ENCODE peak calls at places on chromosomes 3 and 15, in nine cellular contexts. U is Panc1; D is mucosa of descending colon; L is body of pancreas; K is activated CD8-positive, alpha-beta T cell treated with anti-CD3 and anti-CD28 coated beads for 36 hours; H is naive thymus-derived CD8-positive, alpha-beta T cell; I is stimulated activated naive B cell treated with anti-CD40 and anti-IgM and Interleukin-4, amounts not matched to agents 10 μg/mL and 1 μg/mL and 100 μg/mL, for 72 hours; P is lower lobe of right lung; F is stimulated activated naive CD8-positive, alpha-beta T cell treated with anti-CD3 and anti-CD28 coated beads, Interleukin-15, amount 100 ng/mL, for 72 hours. Y is an unnamed sample.
A peak's percentile ranks its signal among the peaks of the same experiment; 100 is the strongest.

GRCh38 chr15:80732148-80732547 is 37.0 kb downstream of the ABHD17C start:
- ATAC-seq in K (no peak), D (no peak), P (no peak), I (no peak), H (no peak), U (no peak), F (no peak), L (no peak), Y (no peak)

GRCh38 chr15:76390571-76390970 is 54.0 kb downstream of the ISL2 start:
- ATAC-seq in H (no peak), K (no peak), I (no peak), F (no peak), P (no peak), L (no peak), U (no peak), D (no peak), Y (no peak)

GRCh38 chr3:151903501-151903991 is 30.1 kb downstream of the SUCNR1 start:
- ATAC-seq in F (no peak), I (no peak), H (no peak), U (no peak), K (no peak), P (no peak), D (no peak), L (no peak), Y (no peak)

GRCh38 chr3:114852974-114853373 is 294.1 kb downstream of the ZBTB20 start:
- ATAC-seq in F (no peak), I (no peak), D (no peak), U (no peak), K (no peak), H (no peak), P (no peak), L (no peak), Y (no peak)

GRCh38 chr15:92273732-92274131 is 119.9 kb upstream of the ST8SIA2 start:
- ATAC-seq in F (no peak), I (no peak), D (no peak), P (no peak), L (no peak), K (no peak), H (no peak), U (no peak), Y (no peak)

GRCh38 chr15:63553388-63553791 is 43.8 kb upstream of the FBXL22 start:
- ATAC-seq in K (peak; percentile 67), P (peak; percentile 92), L (peak; percentile 94), U (peak; percentile 36), D (peak; percentile 62), I (peak; percentile 81), H (no peak), F (peak; percentile 86), Y (no peak)

GRCh38 chr3:186931487-186932280 is 1.4 kb downstream of the ST6GAL1 start:
- ATAC-seq in F (peak; percentile 61), I (peak; percentile 44), K (peak; percentile 46), P (peak; percentile 63), D (peak; percentile 66), H (peak; percentile 61), L (peak; percentile 72), U (peak; percentile 59), Y (peak; percentile 61)

GRCh38 chr15:99306694-99307338 is 55.5 kb downstream of the LRRC28 start:
- ATAC-seq in K (no peak), P (no peak), F (no peak), L (peak; percentile 63), U (no peak), I (no peak), D (peak; percentile 65), H (no peak), Y (no peak)

GRCh38 chr3:3015472-3016089 is 94.6 kb downstream of the IL5RA start:
- ATAC-seq in D (peak; percentile 90), U (peak; percentile 78), L (peak; percentile 77), H (no peak), P (peak; percentile 78), K (no peak), F (peak; percentile 64), I (peak; percentile 81), Y (peak; percentile 68)

GRCh38 chr15:65778269-65778668 is 13.8 kb downstream of the DENND4A start:
- ATAC-seq in H (peak; percentile 72), D (peak; percentile 29), P (no peak), K (peak; percentile 66), I (peak; percentile 30), U (no peak), F (peak; percentile 75), L (no peak), Y (no peak)

GRCh38 chr15:69760890-69761568 is 308.4 kb downstream of the RPLP1 start:
- ATAC-seq in K (peak; percentile 50), P (peak; percentile 86), I (peak; percentile 86), D (peak; percentile 78), F (peak; percentile 77), H (peak; percentile 76), U (peak; percentile 93), L (peak; percentile 30), Y (peak; percentile 95)

GRCh38 chr3:138890555-138891187 is 55.9 kb upstream of the PIK3CB start:
- ATAC-seq in I (peak; percentile 86), L (no peak), F (no peak), U (no peak), D (peak; percentile 31), K (no peak), H (no peak), P (peak; percentile 78), Y (peak; percentile 89)

GRCh38 chr3:53837331-53837730 is 8.9 kb downstream of the CHDH start:
- ATAC-seq in K (peak; percentile 39), F (no peak), U (no peak), P (peak; percentile 64), H (no peak), L (no peak), D (no peak), I (no peak), Y (no peak)

GRCh38 chr15:101149864-101150722 is 101.8 kb downstream of the CHSY1 start:
- ATAC-seq in D (no peak), K (no peak), H (no peak), F (no peak), U (no peak), I (no peak), P (no peak), L (no peak), Y (no peak)

GRCh38 chr3:101635954-101636798 is 40.8 kb downstream of the ZBTB11 start:
- ATAC-seq in K (peak; percentile 99), D (peak; percentile 79), U (peak; percentile 85), F (peak; percentile 91), P (peak; percentile 77), L (peak; percentile 53), H (peak; percentile 94), I (peak; percentile 92), Y (peak; percentile 74)

GRCh38 chr15:66698318-66698961 is 3.6 kb upstream of the SMAD6 start:
- ATAC-seq in I (no peak), P (peak; percentile 23), K (no peak), F (no peak), U (peak; percentile 74), H (no peak), D (peak; percentile 37), L (no peak), Y (no peak)

GRCh38 chr3:134394380-134394779 is 20.1 kb upstream of the AMOTL2 start:
- ATAC-seq in I (no peak), K (no peak), F (no peak), D (no peak), L (no peak), P (no peak), H (no peak), U (no peak), Y (no peak)

GRCh38 chr15:38398134-38398533 is 55.8 kb upstream of the FAM98B start:
- ATAC-seq in K (no peak), I (no peak), D (peak; percentile 63), U (peak; percentile 66), L (peak; percentile 47), H (no peak), P (no peak), F (no peak), Y (no peak)

GRCh38 chr15:87609474-87609873 is 647.1 kb downstream of the NTRK3 start:
- ATAC-seq in K (no peak), F (no peak), H (no peak), L (no peak), I (no peak), U (no peak), P (no peak), D (peak; percentile 35), Y (no peak)

GRCh38 chr3:94162700-94163099 is 99.8 kb downstream of the NSUN3 start:
- ATAC-seq in I (peak; percentile 23), U (no peak), F (peak; percentile 63), D (peak; percentile 34), P (no peak), K (peak; percentile 84), H (no peak), L (no peak), Y (no peak)